ENCODE peak calls at places on chromosomes 2 and 18, in nine cellular contexts. V is endothelial cell; M is right lobe of liver; E is activated CD8-positive, alpha-beta memory T cell treated with anti-CD3 and anti-CD28 coated beads for 4 hours; B is fibroblast of villous mesenchyme; J is breast epithelium; W is stimulated activated CD4-positive, alpha-beta T cell treated with anti-CD3 and anti-CD28 coated beads, Interleukin-1b, Interleukin-23, amount 100 ng/mL, for 24 hours; K is mesenteric fat pad; N is heart right ventricle. Y is an unnamed sample.

GRCh38 chr2:223601932-223602676 is at the start of gene SCG2:
- DNase-seq in V (peak; percentile 72), M (peak; percentile 69), E (no peak), B (peak; percentile 93), J (peak; percentile 41), W (peak; percentile 2), K (no peak), N (peak; percentile 61), Y (no peak)

GRCh38 chr2:48856144-48856543 is 100.6 kb upstream of the LHCGR start:
- DNase-seq in V (no peak), M (no peak), E (no peak), B (no peak), J (no peak), W (no peak), K (no peak), N (no peak), Y (no peak)

GRCh38 chr2:117702098-117702497 is 112.4 kb upstream of the DDX18 start:
- DNase-seq in V (no peak), M (no peak), E (no peak), B (no peak), J (no peak), W (no peak), K (no peak), N (no peak), Y (no peak)

GRCh38 chr2:56118474-56118873 is 65.3 kb upstream of the CCDC85A start:
- DNase-seq in V (peak; percentile 11), M (no peak), E (no peak), B (no peak), J (no peak), W (no peak), K (no peak), N (no peak), Y (no peak)

GRCh38 chr2:141015339-141016047 is 1115.3 kb downstream of the LRP1B start:
- DNase-seq in V (no peak), M (no peak), E (no peak), B (no peak), J (no peak), W (no peak), K (no peak), N (peak; percentile 51), Y (no peak)

GRCh38 chr18:28771849-28772248 is 594.9 kb upstream of the CDH2 start:
- DNase-seq in V (no peak), M (no peak), E (no peak), B (peak; percentile 26), J (no peak), W (no peak), K (no peak), N (no peak), Y (no peak)

GRCh38 chr2:96470636-96471035 is 34.5 kb downstream of the NEURL3 start:
- DNase-seq in V (peak; percentile 72), M (peak; percentile 77), E (peak; percentile 21), B (peak; percentile 35), J (no peak), W (peak; percentile 48), K (no peak), N (peak; percentile 61), Y (no peak)

GRCh38 chr18:76255070-76255683 is 239.9 kb downstream of the ZNF516 start:
- DNase-seq in V (no peak), M (no peak), E (no peak), B (peak; percentile 18), J (no peak), W (no peak), K (no peak), N (no peak), Y (no peak)

GRCh38 chr18:9719421-9719981 is 11.4 kb downstream of the RAB31 start:
- DNase-seq in V (no peak), M (no peak), E (no peak), B (peak; percentile 75), J (peak; percentile 77), W (no peak), K (peak; percentile 84), N (no peak), Y (peak; percentile 76)

GRCh38 chr2:220188031-220188430 is 560.6 kb downstream of the SLC4A3 start:
- DNase-seq in V (no peak), M (no peak), E (no peak), B (peak; percentile 14), J (no peak), W (no peak), K (no peak), N (no peak), Y (no peak)

GRCh38 chr2:97734061-97734912 is 20.9 kb downstream of the ZAP70 start:
- DNase-seq in V (no peak), M (no peak), E (no peak), B (no peak), J (no peak), W (no peak), K (peak; percentile 85), N (no peak), Y (no peak)

GRCh38 chr2:1892529-1893250 is 148.4 kb upstream of the PXDN start:
- DNase-seq in V (no peak), M (no peak), E (no peak), B (no peak), J (no peak), W (no peak), K (peak; percentile 64), N (no peak), Y (no peak)

GRCh38 chr18:23227729-23228075 is 92.4 kb downstream of the CABLES1 start:
- DNase-seq in V (no peak), M (no peak), E (no peak), B (no peak), J (no peak), W (no peak), K (no peak), N (no peak), Y (no peak)

GRCh38 chr2:102553601-102554000 is 65.8 kb upstream of the SLC9A2 start:
- DNase-seq in V (no peak), M (no peak), E (no peak), B (no peak), J (no peak), W (no peak), K (no peak), N (no peak), Y (no peak)

GRCh38 chr2:230942920-230943896 is 18.2 kb upstream of the GPR55 start:
- DNase-seq in V (no peak), M (no peak), E (no peak), B (no peak), J (peak; percentile 21), W (no peak), K (no peak), N (no peak), Y (peak; percentile 71)

GRCh38 chr2:201639205-201639604 is 4.1 kb downstream of the TMEM237 start:
- DNase-seq in V (no peak), M (no peak), E (no peak), B (no peak), J (no peak), W (no peak), K (no peak), N (no peak), Y (no peak)

GRCh38 chr2:98252394-98252793 is 93.9 kb upstream of the CNGA3 start:
- DNase-seq in V (no peak), M (no peak), E (no peak), B (no peak), J (no peak), W (no peak), K (no peak), N (no peak), Y (no peak)

GRCh38 chr2:177254433-177255226 is 9.9 kb downstream of the NFE2L2 start:
- DNase-seq in V (peak; percentile 70), M (peak; percentile 68), E (no peak), B (no peak), J (no peak), W (no peak), K (no peak), N (no peak), Y (no peak)